ENCODE peak calls at places on chromosome 21, in four cellular contexts. Z is IMR-90, B is H1, U is Peyer's patch. V is an unnamed sample.

GRCh38 chr21:16942703-16943102 is 570.1 kb upstream of the CXADR start:
- DNase-seq in Z (peak; percentile 17), B (peak; percentile 51), U (no peak), V (no peak)

GRCh38 chr21:40054403-40054802 is 187.2 kb downstream of the PCP4 start:
- DNase-seq in Z (no peak), B (no peak), U (no peak), V (peak; percentile 87)

GRCh38 chr21:38470762-38471161 is 27.5 kb downstream of the ERG start:
- DNase-seq in Z (no peak), B (no peak), U (no peak), V (no peak)

GRCh38 chr21:38505654-38506523 is 7.6 kb upstream of the ERG start:
- DNase-seq in Z (peak; percentile 71), B (no peak), U (no peak), V (no peak)

GRCh38 chr21:39030127-39030884 is 152.9 kb downstream of the PSMG1 start:
- DNase-seq in Z (no peak), B (peak; percentile 73), U (no peak), V (no peak)

GRCh38 chr21:17658931-17659330 is 46.2 kb upstream of the BTG3 start:
- DNase-seq in Z (no peak), B (no peak), U (no peak), V (no peak)

GRCh38 chr21:16468191-16468590 is 738.4 kb downstream of the USP25 start:
- DNase-seq in Z (peak; percentile 31), B (no peak), U (no peak), V (no peak)

GRCh38 chr21:36211660-36212512 is 55.3 kb downstream of the DOP1B start:
- DNase-seq in Z (peak; percentile 93), B (no peak), U (no peak), V (no peak)

GRCh38 chr21:22535630-22536029 is 1537.4 kb downstream of the NCAM2 start:
- DNase-seq in Z (no peak), B (no peak), U (no peak), V (no peak)

GRCh38 chr21:39483917-39484316 is 32.1 kb downstream of the SH3BGR start:
- DNase-seq in Z (peak; percentile 52), B (no peak), U (no peak), V (no peak)

GRCh38 chr21:42973309-42973990 is 912 bp upstream of the PKNOX1 start:
- DNase-seq in Z (no peak), B (no peak), U (no peak), V (no peak)

GRCh38 chr21:25281134-25281533 is 326.1 kb downstream of the MRPL39 start:
- DNase-seq in Z (no peak), B (no peak), U (no peak), V (no peak)

GRCh38 chr21:16309250-16309971 is 579.6 kb downstream of the USP25 start:
- DNase-seq in Z (no peak), B (no peak), U (no peak), V (no peak)

GRCh38 chr21:17679002-17679600 is 66.4 kb upstream of the BTG3 start:
- DNase-seq in Z (peak; percentile 71), B (no peak), U (no peak), V (no peak)

GRCh38 chr21:19031956-19032355 is 628.4 kb upstream of the TMPRSS15 start:
- DNase-seq in Z (no peak), B (no peak), U (no peak), V (peak; percentile 26)

GRCh38 chr21:27104749-27105439 is 138.0 kb upstream of the ADAMTS5 start:
- DNase-seq in Z (peak; percentile 51), B (no peak), U (no peak), V (no peak)

GRCh38 chr21:44054710-44055109 is 42.6 kb downstream of the TRAPPC10 start:
- DNase-seq in Z (peak; percentile 56), B (no peak), U (no peak), V (no peak)

GRCh38 chr21:28516996-28517592 is 475.6 kb downstream of the LTN1 start:
- DNase-seq in Z (no peak), B (peak; percentile 85), U (peak; percentile 82), V (peak; percentile 64)

GRCh38 chr21:17472592-17473271 is 40.1 kb upstream of the CXADR start:
- DNase-seq in Z (no peak), B (no peak), U (peak; percentile 89), V (peak; percentile 45)

GRCh38 chr21:41377715-41378114 is 15.9 kb downstream of the MX2 start:
- DNase-seq in Z (no peak), B (no peak), U (no peak), V (no peak)

GRCh38 chr21:27536319-27536718 is 569.4 kb upstream of the ADAMTS5 start:
- DNase-seq in Z (peak; percentile 75), B (no peak), U (no peak), V (no peak)

GRCh38 chr21:40386301-40386911 is 460.6 kb downstream of the DSCAM start:
- DNase-seq in Z (no peak), B (peak; percentile 76), U (peak; percentile 50), V (peak; percentile 70)

GRCh38 chr21:41726970-41727783 is 39.7 kb downstream of the RIPK4 start:
- DNase-seq in Z (peak; percentile 42), B (no peak), U (no peak), V (peak; percentile 62)

GRCh38 chr21:45152265-45152746 is 77.9 kb downstream of the ADARB1 start:
- DNase-seq in Z (no peak), B (peak; percentile 58), U (peak; percentile 84), V (peak; percentile 31)

GRCh38 chr21:36753556-36753955 is 54.6 kb downstream of the SIM2 start:
- DNase-seq in Z (peak; percentile 87), B (no peak), U (no peak), V (no peak)

DNA sequence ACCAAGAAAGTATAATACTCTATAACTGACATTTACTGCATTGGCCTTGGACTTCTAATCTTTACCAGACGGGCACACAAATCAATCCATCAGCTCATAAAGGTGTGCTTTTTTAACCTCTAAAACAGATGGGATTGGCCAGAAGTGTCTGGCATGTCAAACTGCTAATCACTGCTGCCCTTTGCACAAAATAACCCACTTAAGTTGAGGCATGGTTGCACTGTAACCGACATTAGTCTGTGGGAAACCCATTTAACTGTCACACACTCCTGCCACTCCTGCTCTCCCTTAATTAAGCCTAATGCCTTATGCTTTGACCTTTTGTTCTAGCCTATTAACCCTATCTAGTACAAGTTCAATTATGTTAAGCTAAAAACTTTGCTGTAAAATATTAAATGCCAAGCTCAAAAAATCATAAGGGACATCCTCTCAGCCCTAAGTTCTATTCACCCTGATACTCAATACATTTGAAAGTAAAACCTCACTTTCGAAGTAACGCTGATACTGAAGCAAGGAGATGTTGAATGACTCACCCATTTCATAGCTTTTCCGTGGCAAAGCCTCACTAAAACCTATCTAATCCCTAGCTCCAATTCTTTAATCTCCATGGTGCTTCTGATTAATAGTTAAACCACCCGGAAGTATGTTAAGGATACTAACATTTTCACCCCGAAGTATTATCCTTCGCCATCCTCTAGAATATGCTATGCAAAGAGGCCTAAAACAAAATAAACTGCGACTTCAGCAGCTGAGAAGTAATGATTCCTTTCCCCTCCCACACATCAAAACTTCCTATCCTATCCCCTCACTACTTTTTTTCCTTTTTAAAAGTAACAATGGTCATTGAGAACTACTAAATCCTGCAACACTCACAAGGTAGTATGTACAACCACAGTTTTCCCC is 12.9 kb downstream of the NRIP1 start:
- DNase-seq in Z (peak; percentile 47), B (no peak), U (no peak), V (no peak)
- TF ChIP-seq POLR2A in Z (no peak), B (no peak), U (no peak), V (no peak)

DNA sequence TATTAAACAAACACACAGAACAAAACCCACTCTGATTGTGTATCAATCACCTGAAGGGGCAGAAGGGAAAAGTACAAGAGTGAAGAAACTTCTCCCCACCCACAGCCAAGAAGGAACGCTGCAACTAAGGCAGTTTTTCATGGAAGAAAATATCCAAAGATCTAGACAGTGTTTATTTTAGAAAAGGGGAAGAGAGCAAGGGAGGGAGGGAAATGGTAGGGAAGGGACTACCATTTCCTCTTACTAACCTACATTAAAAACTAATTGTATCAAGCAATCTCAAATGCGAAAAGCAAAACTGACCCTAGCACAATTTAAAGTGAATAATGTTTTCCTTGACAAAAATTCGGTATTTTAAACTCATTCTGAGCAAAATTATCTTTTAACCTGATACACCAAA is 3.5 kb downstream of the NRIP1 start:
- DNase-seq in Z (no peak), B (no peak), U (no peak), V (no peak)
- H3K4me1 ChIP-seq in Z (peaks cover 6% of the 10 kb centered on the region), B (peaks cover 5% of the 10 kb centered on the region), U (no peaks in the 10 kb centered on the region), V (peaks cover 42% of the 10 kb centered on the region)

DNA sequence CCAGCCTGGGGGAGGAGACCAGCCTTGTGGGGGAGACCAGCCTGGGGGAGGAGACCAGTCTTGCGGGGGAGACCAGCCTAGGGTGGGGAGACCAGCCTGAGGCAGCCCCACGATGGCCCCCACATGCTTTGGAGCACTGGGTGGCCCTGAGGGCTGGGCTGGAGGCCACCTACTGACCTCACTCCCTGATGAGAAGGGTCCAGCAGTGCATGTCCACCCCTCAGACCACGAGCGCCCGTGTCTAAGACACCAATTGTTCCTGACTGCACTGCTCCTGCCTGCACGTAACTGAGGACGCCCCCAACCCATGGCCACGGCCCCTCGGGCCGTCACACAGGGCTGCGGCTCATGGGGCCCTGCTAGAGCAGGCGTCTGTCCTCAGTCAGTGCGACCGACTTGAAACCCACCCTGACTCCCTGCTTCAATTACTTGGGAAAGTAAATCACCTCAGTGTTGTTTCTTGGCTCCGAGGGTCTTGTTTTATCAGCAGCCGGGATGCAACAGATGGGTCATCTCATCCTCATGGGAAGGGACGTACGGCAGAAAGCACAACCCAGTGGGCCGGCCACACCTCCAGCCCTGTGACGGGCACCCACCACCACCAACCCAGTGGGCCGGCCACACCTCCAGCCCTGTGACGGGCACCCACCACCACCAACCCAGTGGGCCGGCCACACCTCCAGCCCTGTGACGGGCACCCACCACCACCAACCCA is at the start of gene SPATC1L:
- DNase-seq in Z (peak; percentile 83), B (peak; percentile 74), U (peak; percentile 74), V (peak; percentile 39)
- TF ChIP-seq POLR2A in Z (no peak), B (no peak), U (no peak), V (no peak)

GRCh38 chr21:33057385-33057940 is 12.5 kb upstream of the OLIG1 start:
- DNase-seq in Z (no peak), B (no peak), U (no peak), V (no peak)
- H3K4me1 ChIP-seq in Z (no peaks in the 10 kb centered on the region), B (no peaks in the 10 kb centered on the region), U (no peaks in the 10 kb centered on the region), V (no peaks in the 10 kb centered on the region)